ENCODE peak calls at places on chromosomes 3 and 15, in five cellular contexts. E, I, K, U and W are unnamed samples.

GRCh38 chr3:147216143-147216673 is 190.1 kb downstream of the ZIC4 start:
- DNase-seq in E (no peak), I (no peak), K (no peak), U (no peak), W (no peak)

GRCh38 chr3:46607603-46608028 is 4.7 kb upstream of the FAM240A start:
- DNase-seq in E (peak; percentile 25), I (peak; percentile 58), K (no peak), U (no peak), W (no peak)

GRCh38 chr3:180252683-180253082 is 215.9 kb upstream of the PEX5L start:
- DNase-seq in E (no peak), I (no peak), K (no peak), U (no peak), W (no peak)

GRCh38 chr3:43259626-43260025 is 26.7 kb upstream of the SNRK start:
- DNase-seq in E (no peak), I (no peak), K (no peak), U (no peak), W (no peak)

GRCh38 chr15:55389276-55389631 is 18.9 kb downstream of the CCPG1 start:
- DNase-seq in E (no peak), I (no peak), K (no peak), U (no peak), W (no peak)

GRCh38 chr3:12705374-12705926 is 41.5 kb upstream of the RAF1 start:
- DNase-seq in E (no peak), I (no peak), K (no peak), U (no peak), W (no peak)

GRCh38 chr15:90483640-90484039 is 46.1 kb upstream of the CRTC3 start:
- DNase-seq in E (no peak), I (no peak), K (no peak), U (no peak), W (no peak)

GRCh38 chr3:177932750-177933660 is 603.2 kb upstream of the KCNMB2 start:
- DNase-seq in E (no peak), I (no peak), K (no peak), U (no peak), W (no peak)

GRCh38 chr3:197468866-197469382 is 86.8 kb downstream of the BDH1 start:
- DNase-seq in E (no peak), I (no peak), K (no peak), U (no peak), W (no peak)

GRCh38 chr3:125593991-125594574 is 1.2 kb downstream of the OSBPL11 start:
- DNase-seq in E (peak; percentile 17), I (peak; percentile 35), K (no peak), U (no peak), W (no peak)

GRCh38 chr3:74122281-74122680 is 492.2 kb downstream of the CNTN3 start:
- DNase-seq in E (no peak), I (no peak), K (no peak), U (no peak), W (no peak)

GRCh38 chr3:183252973-183253363 is at the start of gene B3GNT5:
- DNase-seq in E (no peak), I (peak; percentile 51), K (peak; percentile 29), U (no peak), W (peak; percentile 12)

GRCh38 chr15:78714890-78715289 is 73.9 kb upstream of the CHRNB4 start:
- DNase-seq in E (peak; percentile 23), I (peak; percentile 88), K (no peak), U (no peak), W (no peak)

GRCh38 chr15:36004891-36005508 is 459.0 kb upstream of the DPH6 start:
- DNase-seq in E (peak; percentile 15), I (no peak), K (no peak), U (no peak), W (no peak)

GRCh38 chr15:29668120-29668602 is 154.1 kb downstream of the TJP1 start:
- DNase-seq in E (peak; percentile 91), I (peak; percentile 91), K (peak; percentile 74), U (no peak), W (no peak)

GRCh38 chr3:61637088-61638051 is 76.0 kb downstream of the PTPRG start:
- DNase-seq in E (peak; percentile 60), I (peak; percentile 37), K (peak; percentile 39), U (no peak), W (no peak)

GRCh38 chr3:22982981-22983582 is 220.0 kb upstream of the UBE2E2 start:
- DNase-seq in E (no peak), I (no peak), K (no peak), U (no peak), W (no peak)

GRCh38 chr3:8755564-8756237 is 13.7 kb downstream of the OXTR start:
- DNase-seq in E (peak; percentile 26), I (no peak), K (no peak), U (no peak), W (no peak)

GRCh38 chr3:133943639-133944131 is 48.0 kb upstream of the RAB6B start:
- DNase-seq in E (no peak), I (no peak), K (no peak), U (no peak), W (no peak)

GRCh38 chr15:92797168-92798052 is 102.7 kb upstream of the CHD2 start:
- DNase-seq in E (peak; percentile 85), I (peak; percentile 66), K (peak; percentile 65), U (no peak), W (peak; percentile 78)

GRCh38 chr3:21062724-21063436 is 688.1 kb downstream of the ZNF385D start:
- DNase-seq in E (no peak), I (no peak), K (peak; percentile 9), U (no peak), W (no peak)

GRCh38 chr15:41622901-41623300 is 37.3 kb upstream of the MGA start:
- DNase-seq in E (no peak), I (no peak), K (no peak), U (no peak), W (no peak)

DNA sequence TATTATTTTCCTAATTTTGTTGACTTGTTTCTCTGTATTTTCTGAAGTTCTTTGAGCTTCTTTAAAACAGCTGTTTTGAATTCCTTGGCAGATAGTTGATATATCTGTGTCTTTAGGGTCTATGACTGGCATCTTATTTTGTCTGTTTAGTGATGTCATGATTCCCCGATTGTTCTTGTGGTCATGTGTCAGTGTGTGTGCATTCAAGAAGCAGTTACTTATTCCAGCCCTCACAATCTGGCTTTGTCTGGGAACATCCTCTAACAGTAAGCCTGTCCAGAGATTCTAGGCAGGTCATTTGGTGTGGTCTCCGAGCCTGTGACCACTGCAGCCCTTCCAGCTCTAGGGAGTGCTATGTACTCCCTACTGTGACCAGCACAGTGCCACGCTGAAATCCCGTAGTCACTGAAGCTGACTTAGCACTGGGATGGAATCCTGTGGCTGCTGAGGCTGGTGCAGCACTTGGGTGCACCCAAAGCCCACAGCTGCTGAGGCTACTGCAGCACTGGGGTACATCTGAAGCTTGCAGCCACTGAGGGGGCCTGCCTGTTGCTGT is 6.7 kb downstream of the LNP1 start:
- DNase-seq in E (no peak), I (no peak), K (no peak), U (no peak), W (no peak)
- H3K36me3 ChIP-seq in E (no peaks in the 10 kb centered on the region), I (no peaks in the 10 kb centered on the region), K (no peaks in the 10 kb centered on the region), U (no peaks in the 10 kb centered on the region), W (no peaks in the 10 kb centered on the region)

DNA sequence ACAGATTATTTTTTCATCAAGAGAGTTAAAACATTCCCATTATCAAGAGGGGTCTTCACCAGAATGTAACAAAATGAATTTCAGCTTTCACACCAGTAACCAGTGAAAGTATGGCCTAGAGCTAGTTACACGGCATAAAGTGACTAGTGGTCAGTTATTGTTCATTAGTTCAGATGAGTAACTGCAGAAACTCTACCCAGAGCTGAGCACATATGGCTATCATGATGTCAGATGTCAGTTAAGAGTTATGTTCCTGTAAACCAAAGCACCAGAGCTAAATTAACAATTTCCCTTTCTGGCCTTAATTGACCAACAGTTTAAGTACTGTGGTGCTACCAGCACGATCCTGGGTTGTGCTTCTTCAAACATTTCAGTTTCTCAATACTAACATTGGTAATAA is 6.6 kb upstream of the MRPS25 start:
- DNase-seq in E (no peak), I (no peak), K (no peak), U (no peak), W (no peak)
- H3K36me3 ChIP-seq in E (peaks cover 48% of the 10 kb centered on the region), I (peaks cover 44% of the 10 kb centered on the region), K (peaks cover 81% of the 10 kb centered on the region), U (peaks cover 49% of the 10 kb centered on the region), W (peaks cover 45% of the 10 kb centered on the region)

DNA sequence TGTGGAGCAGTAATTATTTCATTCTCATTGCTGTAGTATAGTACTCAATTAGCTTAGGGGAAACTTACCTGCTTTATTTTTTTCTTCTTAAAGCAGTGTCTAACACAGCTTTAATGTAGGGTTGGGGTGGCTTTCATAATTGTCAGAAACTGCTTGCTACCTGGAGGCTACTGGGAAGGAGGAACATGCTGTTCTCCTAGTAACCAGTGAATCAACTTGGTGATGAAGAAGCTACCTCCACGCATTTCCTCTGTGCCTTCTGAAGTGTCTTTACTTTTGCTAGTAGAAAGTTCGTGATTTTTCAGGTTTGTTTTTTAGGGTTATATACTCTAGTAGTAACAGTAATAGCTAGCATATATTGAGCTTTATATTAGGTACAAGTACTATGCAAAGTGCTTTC is 11.5 kb downstream of the FEM1B start:
- DNase-seq in E (no peak), I (no peak), K (no peak), U (no peak), W (no peak)
- H3K36me3 ChIP-seq in E (peaks cover 47% of the 10 kb centered on the region), I (peaks cover 57% of the 10 kb centered on the region), K (peaks cover 74% of the 10 kb centered on the region), U (peaks cover 14% of the 10 kb centered on the region), W (peaks cover 31% of the 10 kb centered on the region)

DNA sequence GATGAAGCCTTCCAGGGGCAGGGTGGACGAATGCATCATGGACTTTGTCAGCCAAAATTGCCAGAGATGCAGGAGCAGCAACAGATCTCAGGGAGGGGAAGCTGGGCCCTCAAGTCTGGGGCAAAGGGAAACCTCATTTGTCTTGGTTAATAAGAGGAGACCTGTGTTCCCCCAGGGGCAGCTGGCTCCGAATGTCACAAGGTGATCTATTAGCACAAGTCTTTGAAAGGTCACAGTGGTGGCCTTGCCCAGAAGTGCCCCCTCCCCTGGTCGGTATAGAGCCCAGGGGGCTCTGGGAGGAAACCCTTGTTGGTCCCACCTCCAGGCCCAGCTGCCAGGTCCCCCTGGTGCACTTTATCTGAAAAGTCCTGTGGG is 46.2 kb downstream of the ABTB1 start:
- DNase-seq in E (no peak), I (no peak), K (no peak), U (no peak), W (no peak)
- H3K36me3 ChIP-seq in E (no peaks in the 10 kb centered on the region), I (no peaks in the 10 kb centered on the region), K (peaks cover 86% of the 10 kb centered on the region), U (peaks cover 11% of the 10 kb centered on the region), W (no peaks in the 10 kb centered on the region)

GRCh38 chr3:53589806-53590205 is 95.4 kb downstream of the CACNA1D start:
- DNase-seq in E (no peak), I (no peak), K (no peak), U (no peak), W (no peak)
- H3K36me3 ChIP-seq in E (no peaks in the 10 kb centered on the region), I (no peaks in the 10 kb centered on the region), K (no peaks in the 10 kb centered on the region), U (no peaks in the 10 kb centered on the region), W (no peaks in the 10 kb centered on the region)

DNA sequence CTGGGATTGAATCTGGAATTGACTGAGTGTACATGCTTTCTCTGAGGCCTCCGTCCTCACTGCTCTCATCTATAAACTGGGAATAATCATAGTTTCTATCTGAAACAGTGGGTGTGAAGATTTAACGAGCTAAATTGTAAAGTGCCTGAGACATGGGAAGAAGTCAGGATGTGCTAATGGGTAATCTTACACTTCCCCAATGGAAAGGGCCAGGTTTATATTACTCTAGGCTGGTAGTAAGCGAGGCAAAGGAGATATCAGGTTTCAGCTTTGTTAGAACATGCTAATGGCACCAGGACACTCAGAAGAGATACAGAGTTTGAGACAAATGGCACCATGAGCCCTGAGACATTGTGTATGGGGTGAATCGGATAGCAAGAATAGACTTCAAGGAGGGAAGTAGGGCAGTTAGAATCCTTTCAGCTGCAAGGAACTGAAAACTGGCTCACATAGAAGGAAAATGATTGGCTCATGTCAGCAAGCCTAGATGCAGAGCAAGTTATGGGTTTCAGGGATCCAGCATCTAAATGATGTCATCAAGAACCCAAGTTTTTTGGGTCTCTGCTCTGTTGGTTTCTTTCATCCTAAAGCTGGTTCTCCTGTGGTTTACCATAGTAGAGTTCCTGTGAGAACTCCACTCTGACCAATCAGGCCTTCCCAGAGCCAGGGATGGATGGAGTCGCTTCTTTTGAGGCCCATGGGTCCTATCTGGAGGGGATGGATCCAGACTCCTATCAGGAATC is 21.8 kb downstream of the FLNB start:
- DNase-seq in E (no peak), I (no peak), K (no peak), U (no peak), W (no peak)
- H3K36me3 ChIP-seq in E (no peaks in the 10 kb centered on the region), I (no peaks in the 10 kb centered on the region), K (no peaks in the 10 kb centered on the region), U (no peaks in the 10 kb centered on the region), W (no peaks in the 10 kb centered on the region)